ENCODE peak calls at places on chromosomes 4 and X, in five cellular contexts. L, M, Z, S and D are unnamed samples. For H3K4me1, the result is how much of the 10 kb centered on the place peaks cover.

GRCh38 chr4:185004562-185005208 is 13.6 kb upstream of the HELT start:
- DNase-seq in L (peak), M (peak), Z (no peak), S (no peak), D (peak)

GRCh38 chr4:24224446-24224845 is 334.6 kb upstream of the PPARGC1A start:
- DNase-seq in L (no peak), M (no peak), Z (no peak), S (no peak), D (no peak)

GRCh38 chrX:32448320-32448719 is 763.0 kb downstream of the DMD start:
- DNase-seq in L (no peak), M (no peak), Z (peak), S (peak), D (no peak)

GRCh38 chr4:7273741-7274297 is 81.5 kb downstream of the SORCS2 start:
- DNase-seq in L (no peak), M (no peak), Z (no peak), S (no peak), D (no peak)

GRCh38 chr4:125650557-125650956 is 335.8 kb downstream of the FAT4 start:
- DNase-seq in L (no peak), M (no peak), Z (no peak), S (no peak), D (no peak)

GRCh38 chrX:130878350-130879341 is 24.4 kb downstream of the ENOX2 start:
- DNase-seq in L (no peak), M (peak), Z (no peak), S (no peak), D (no peak)

GRCh38 chr4:146179784-146180405 is 4.4 kb downstream of the LSM6 start:
- DNase-seq in L (no peak), M (no peak), Z (no peak), S (no peak), D (no peak)

GRCh38 chr4:37623125-37623524 is 63.1 kb downstream of the RELL1 start:
- DNase-seq in L (no peak), M (no peak), Z (no peak), S (no peak), D (no peak)

GRCh38 chr4:36039031-36039430 is 205.3 kb downstream of the ARAP2 start:
- DNase-seq in L (no peak), M (no peak), Z (no peak), S (peak), D (no peak)

GRCh38 chr4:63922146-63922545 is 487.1 kb downstream of the TECRL start:
- DNase-seq in L (no peak), M (no peak), Z (no peak), S (no peak), D (no peak)

GRCh38 chr4:113467581-113467980 is 294.0 kb downstream of the CAMK2D start:
- DNase-seq in L (no peak), M (no peak), Z (no peak), S (no peak), D (no peak)
- H3K27ac ChIP-seq in L (no peak), M (peak), Z (no peak), S (no peak), D (peak)

GRCh38 chr4:140152015-140152703 is 1.8 kb downstream of the MAML3 start:
- DNase-seq in L (peak), M (peak), Z (peak), S (peak), D (peak)
- H3K4me1 ChIP-seq in L (under half), M (under half), Z (under half), S (under half), D (under half)

GRCh38 chrX:10949541-10949940 is 161.6 kb upstream of the HCCS start:
- DNase-seq in L (no peak), M (no peak), Z (no peak), S (no peak), D (no peak)

DNA sequence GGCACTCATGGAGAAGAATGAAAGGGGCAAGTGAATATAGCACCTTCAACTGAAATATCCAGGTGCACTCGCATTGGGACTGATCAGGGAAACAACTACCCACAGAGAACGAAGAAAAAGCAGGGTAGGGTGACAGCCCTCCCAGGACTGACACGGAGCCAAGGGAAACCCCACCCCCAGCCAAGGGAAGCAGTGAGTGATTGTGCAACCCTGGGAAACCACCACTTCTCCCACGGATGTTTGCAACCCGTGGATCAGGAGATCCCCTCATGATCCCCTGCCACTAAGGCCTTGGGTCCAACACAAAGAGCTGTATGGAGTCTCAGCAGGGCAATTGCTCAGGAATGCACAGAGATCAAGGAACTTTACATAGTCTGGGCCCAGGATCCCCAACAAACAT is 158.5 kb upstream of the HCCS start:
- DNase-seq in L (no peak), M (no peak), Z (no peak), S (no peak), D (peak)
- H3K4me3 ChIP-seq in L (no peak), M (no peak), Z (no peak), S (no peak), D (no peak)

GRCh38 chrX:38940547-38940946 is 139.3 kb downstream of the MID1IP1 start:
- DNase-seq in L (no peak), M (no peak), Z (no peak), S (no peak), D (no peak)
- H3K27ac ChIP-seq in L (no peak), M (no peak), Z (no peak), S (no peak), D (no peak)

DNA sequence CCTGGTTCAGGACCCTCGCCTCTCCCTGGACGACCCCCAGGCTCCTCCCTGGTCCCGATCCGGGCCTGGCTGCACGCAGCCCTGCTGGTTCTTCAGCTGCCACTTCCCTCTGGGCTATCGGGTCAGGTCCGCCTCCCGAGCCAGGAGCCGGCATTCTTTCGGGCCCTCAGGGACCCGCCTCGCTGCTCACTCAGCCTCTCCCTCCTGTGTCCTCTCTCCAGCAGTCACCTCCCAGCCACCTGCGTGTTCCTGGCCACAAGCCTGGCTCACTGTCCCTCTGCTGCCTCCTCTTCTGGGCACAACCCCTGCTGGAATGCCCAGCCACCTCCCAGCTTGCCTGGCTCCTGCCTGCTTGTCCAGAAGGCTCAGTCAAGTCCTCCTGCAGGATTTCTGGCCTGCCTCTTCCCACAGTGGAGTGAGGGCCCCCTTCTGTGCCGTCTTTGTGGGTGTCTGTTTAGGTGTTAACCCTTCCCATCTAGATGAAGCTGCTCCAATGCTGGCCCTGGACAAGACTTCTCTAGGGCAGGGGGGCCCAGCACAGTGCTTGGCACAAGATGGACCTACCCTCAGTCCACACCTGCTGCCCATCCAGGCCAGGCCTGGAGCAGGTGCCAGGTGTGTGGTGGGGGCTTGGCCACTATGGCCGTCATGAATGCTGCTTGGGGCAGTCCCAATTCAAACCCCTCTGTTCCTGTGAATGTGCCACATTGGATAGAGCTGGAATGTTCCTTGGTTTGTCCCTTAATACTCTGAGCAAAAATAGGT is 2.2 kb downstream of the WFS1 start:
- DNase-seq in L (no peak), M (peak), Z (no peak), S (no peak), D (no peak)
- H3K4me1 ChIP-seq in L (under half), M (half or more), Z (under half), S (half or more), D (under half)

GRCh38 chr4:72690782-72691181 is 121.8 kb upstream of the ADAMTS3 start:
- DNase-seq in L (no peak), M (no peak), Z (no peak), S (no peak), D (no peak)

GRCh38 chr4:72689929-72690328 is 120.9 kb upstream of the ADAMTS3 start:
- DNase-seq in L (no peak), M (no peak), Z (no peak), S (no peak), D (no peak)
- H3K4me3 ChIP-seq in L (no peak), M (no peak), Z (no peak), S (no peak), D (no peak)

DNA sequence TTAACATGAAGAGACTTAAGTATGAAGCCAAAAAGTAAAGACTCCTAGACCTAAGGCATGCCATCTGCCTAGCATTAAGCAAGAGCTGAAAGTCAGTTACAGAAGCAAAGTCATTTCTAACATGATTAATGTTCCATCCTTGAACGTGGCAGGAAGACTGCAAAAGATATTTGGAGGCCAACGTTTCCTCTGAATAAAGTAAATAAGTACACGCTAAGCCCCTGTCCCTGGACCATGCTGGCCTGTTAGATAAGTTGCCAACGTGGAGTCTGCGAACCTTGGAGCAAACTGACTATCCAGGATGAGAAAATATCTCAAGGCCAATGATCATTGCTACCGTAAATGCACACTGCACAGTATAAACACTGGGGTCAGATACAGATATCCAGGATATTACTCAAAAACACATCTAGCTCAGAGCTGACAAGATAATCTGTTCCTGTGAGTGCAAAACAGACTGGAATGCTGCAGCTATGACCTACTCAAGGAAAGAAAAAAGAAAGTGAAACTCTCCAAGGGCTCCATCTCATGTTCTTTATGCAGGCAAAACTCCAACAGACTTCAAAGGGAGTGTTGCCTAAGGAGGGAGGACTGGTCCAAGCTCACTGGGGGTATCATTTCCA is 255.8 kb downstream of the COL25A1 start:
- DNase-seq in L (no peak), M (peak), Z (no peak), S (no peak), D (no peak)
- H3K27ac ChIP-seq in L (no peak), M (no peak), Z (no peak), S (no peak), D (peak)

GRCh38 chrX:13266641-13267420 is 53.0 kb downstream of the ATXN3L start:
- DNase-seq in L (peak), M (no peak), Z (no peak), S (no peak), D (no peak)
- H3K4me1 ChIP-seq in L (under half), M (under half), Z (under half), S (under half), D (under half)